ENCODE peak calls at places on chromosomes 6 and 20, in eight cellular contexts. Q is effector memory CD4-positive, alpha-beta T cell; A is transverse colon; F is upper lobe of right lung; N is heart right ventricle; V is fibroblast of lung; C is uterus; O is pancreas. G is an unnamed sample. For H3K36me3 and H3K4me1, the result is how much of the 10 kb centered on the place peaks cover.

GRCh38 chr20:20462185-20462584 is 94.3 kb downstream of the INSM1 start:
- DNase-seq in C (no peak), Q (no peak), N (no peak), O (no peak), A (no peak), F (no peak), V (no peak), G (no peak)

GRCh38 chr20:3749689-3750639 is 17.5 kb downstream of the HSPA12B start:
- DNase-seq in N (no peak), A (no peak), C (no peak), O (no peak), F (no peak), V (peak), Q (no peak), G (no peak)

GRCh38 chr6:163533443-163533842 is 118.9 kb downstream of the QKI start:
- DNase-seq in V (peak), N (no peak), C (no peak), Q (no peak), A (no peak), F (no peak), O (no peak), G (no peak)

GRCh38 chr20:56440346-56441007 is 27.9 kb upstream of the RTF2 start:
- DNase-seq in F (no peak), N (no peak), A (peak), Q (peak), C (no peak), V (peak), O (no peak), G (no peak)

GRCh38 chr6:17045581-17046322 is 56.1 kb upstream of the STMND1 start:
- DNase-seq in N (no peak), V (peak), C (no peak), A (no peak), O (no peak), Q (no peak), F (no peak), G (no peak)

GRCh38 chr20:22509090-22509938 is 75.1 kb downstream of the FOXA2 start:
- DNase-seq in A (no peak), O (no peak), N (no peak), C (no peak), Q (no peak), F (no peak), V (no peak), G (no peak)

GRCh38 chr6:3280091-3280490 is 21.3 kb downstream of the PSMG4 start:
- DNase-seq in O (no peak), F (no peak), Q (no peak), N (no peak), A (peak), C (peak), V (no peak), G (no peak)

GRCh38 chr6:6747371-6747770 is 158.9 kb downstream of the LY86 start:
- DNase-seq in F (no peak), V (no peak), A (no peak), O (no peak), N (no peak), C (no peak), Q (no peak), G (no peak)

GRCh38 chr6:160378218-160378617 is 30.0 kb downstream of the SLC22A3 start:
- DNase-seq in C (no peak), N (no peak), O (no peak), V (no peak), F (no peak), Q (no peak), A (no peak), G (no peak)

GRCh38 chr20:62518911-62519310 is 43.1 kb upstream of the GATA5 start:
- DNase-seq in A (no peak), C (no peak), Q (no peak), F (no peak), V (no peak), N (no peak), O (no peak), G (no peak)

GRCh38 chr20:4017051-4017702 is 1.8 kb upstream of the RNF24 start:
- DNase-seq in A (no peak), V (no peak), O (no peak), N (no peak), F (no peak), Q (no peak), C (no peak), G (no peak)

GRCh38 chr6:136890194-136890558 is 31.9 kb upstream of the SLC35D3 start:
- DNase-seq in N (no peak), V (no peak), C (no peak), Q (no peak), A (no peak), F (no peak), O (no peak), G (no peak)

GRCh38 chr20:61873651-61874420 is 191.8 kb downstream of the TAF4 start:
- DNase-seq in F (no peak), V (no peak), O (no peak), A (no peak), Q (no peak), N (no peak), C (no peak), G (peak)

GRCh38 chr6:75204959-75205775 is 686 bp downstream of the COL12A1 start:
- DNase-seq in A (peak), C (peak), Q (no peak), N (peak), F (peak), V (peak), O (no peak), G (peak)

GRCh38 chr6:152112503-152113261 is 305.2 kb downstream of the ESR1 start:
- DNase-seq in V (no peak), O (peak), C (no peak), F (peak), A (peak), N (peak), Q (no peak), G (peak)

GRCh38 chr6:38151580-38152500 is 332.3 kb downstream of the ZFAND3 start:
- DNase-seq in O (no peak), Q (no peak), F (peak), N (no peak), A (no peak), C (no peak), V (no peak), G (no peak)

GRCh38 chr6:4220619-4221018 is 85.2 kb upstream of the ECI2 start:
- DNase-seq in O (no peak), V (no peak), C (no peak), F (no peak), N (no peak), A (no peak), Q (no peak), G (no peak)

GRCh38 chr20:34709044-34709835 is 5.1 kb downstream of the TP53INP2 start:
- DNase-seq in F (peak), N (peak), C (peak), A (peak), O (peak), V (peak), Q (peak), G (peak)

GRCh38 chr20:10609276-10609675 is 64.5 kb downstream of the JAG1 start:
- DNase-seq in O (no peak), A (no peak), C (peak), N (peak), V (peak), Q (no peak), F (no peak), G (no peak)

GRCh38 chr20:5039255-5039657 is 37.9 kb upstream of the SLC23A2 start:
- DNase-seq in O (no peak), N (no peak), F (no peak), V (no peak), C (no peak), Q (peak), A (no peak), G (no peak)

GRCh38 chr20:11777861-11778570 is 139.7 kb upstream of the BTBD3 start:
- DNase-seq in O (no peak), C (no peak), V (peak), A (no peak), N (no peak), F (no peak), Q (no peak), G (no peak)

GRCh38 chr6:166862287-166862977 is 93.9 kb downstream of the RNASET2 start:
- DNase-seq in V (peak), A (no peak), C (no peak), F (no peak), Q (no peak), N (peak), O (no peak), G (no peak)

GRCh38 chr6:110367001-110367400 is 8.9 kb upstream of the METTL24 start:
- DNase-seq in O (no peak), N (no peak), A (no peak), C (no peak), F (no peak), Q (no peak), V (no peak), G (no peak)

GRCh38 chr6:48426636-48427035 is 315.6 kb upstream of the PTCHD4 start:
- DNase-seq in V (peak), O (no peak), C (no peak), Q (no peak), N (no peak), F (no peak), A (no peak), G (no peak)

GRCh38 chr6:13360671-13361540 is 32.6 kb upstream of the TBC1D7 start:
- DNase-seq in V (peak), Q (no peak), F (no peak), C (no peak), O (no peak), A (no peak), N (peak), G (no peak)

GRCh38 chr6:144286503-144287393 is 1.6 kb downstream of the UTRN start:
- DNase-seq in F (peak), N (peak), O (peak), A (peak), Q (no peak), C (peak), V (peak), G (peak)

GRCh38 chr20:709421-709820 is 33.8 kb upstream of the SCRT2 start:
- DNase-seq in Q (no peak), F (peak), A (no peak), O (no peak), N (peak), V (no peak), C (no peak), G (no peak)

GRCh38 chr6:15752820-15753219 is 90.0 kb upstream of the DTNBP1 start:
- DNase-seq in V (no peak), Q (no peak), F (no peak), O (no peak), A (no peak), N (no peak), C (no peak), G (no peak)

GRCh38 chr6:134840086-134840485 is 109.8 kb downstream of the ALDH8A1 start:
- DNase-seq in N (no peak), V (no peak), A (peak), Q (no peak), F (no peak), O (no peak), C (no peak), G (peak)

GRCh38 chr6:163329991-163330390 is 84.5 kb upstream of the QKI start:
- DNase-seq in A (no peak), N (no peak), V (peak), O (no peak), F (no peak), C (no peak), Q (no peak), G (no peak)

DNA sequence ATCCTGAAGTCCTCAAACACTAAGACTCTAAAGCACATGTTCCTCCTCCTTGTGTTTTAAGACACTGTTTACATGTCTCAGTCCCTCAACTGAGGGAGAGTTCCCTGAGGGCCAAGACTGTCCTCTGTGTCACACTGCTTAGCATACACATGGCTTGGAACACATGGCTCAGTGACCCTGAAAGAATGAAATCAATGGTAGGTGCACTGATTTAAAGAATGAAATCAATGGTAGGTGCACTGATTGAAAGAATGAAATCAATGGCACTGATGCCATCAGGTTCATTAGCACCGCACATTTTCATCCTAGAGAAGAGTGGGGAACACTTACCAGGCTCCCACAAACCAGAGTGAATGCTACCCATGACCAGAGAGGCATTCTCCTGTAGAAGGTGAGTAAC is 9.8 kb downstream of the TOMM34 start:
- DNase-seq in V (no peak), O (no peak), F (no peak), N (no peak), C (no peak), Q (no peak), A (no peak), G (no peak)
- H3K36me3 ChIP-seq in V (under half), O (under half), F (half or more), N (under half), C (under half), Q (half or more), A (under half), G (half or more)

GRCh38 chr20:51097334-51098176 is 74.6 kb upstream of the KCNG1 start:
- DNase-seq in O (no peak), Q (no peak), C (no peak), N (no peak), V (no peak), A (peak), F (no peak), G (no peak)

GRCh38 chr20:51095755-51096509 is 73.0 kb upstream of the KCNG1 start:
- DNase-seq in V (peak), C (no peak), A (no peak), O (no peak), Q (no peak), N (no peak), F (no peak), G (no peak)

GRCh38 chr20:51094221-51094620 is 71.3 kb upstream of the KCNG1 start:
- DNase-seq in Q (no peak), F (no peak), O (no peak), V (peak), A (no peak), N (no peak), C (no peak), G (no peak)

GRCh38 chr20:51093240-51093763 is 70.4 kb upstream of the KCNG1 start:
- DNase-seq in V (peak), N (no peak), C (no peak), A (no peak), O (no peak), Q (no peak), F (no peak), G (no peak)

GRCh38 chr20:51096571-51097267 is 73.8 kb upstream of the KCNG1 start:
- DNase-seq in F (no peak), O (no peak), N (no peak), A (peak), Q (no peak), V (no peak), C (no peak), G (no peak)
- H3K27ac ChIP-seq in F (no peak), O (no peak), N (no peak), A (peak), Q (no peak), V (no peak), C (no peak), G (no peak)

GRCh38 chr20:63737940-63738686 is 1.5 kb upstream of the SLC2A4RG start:
- DNase-seq in F (peak), V (no peak), Q (no peak), C (no peak), A (peak), O (peak), N (no peak), G (peak)
- H3K4me1 ChIP-seq in F (under half), V (under half), Q (under half), C (under half), A (half or more), O (under half), N (under half), G (under half)

DNA sequence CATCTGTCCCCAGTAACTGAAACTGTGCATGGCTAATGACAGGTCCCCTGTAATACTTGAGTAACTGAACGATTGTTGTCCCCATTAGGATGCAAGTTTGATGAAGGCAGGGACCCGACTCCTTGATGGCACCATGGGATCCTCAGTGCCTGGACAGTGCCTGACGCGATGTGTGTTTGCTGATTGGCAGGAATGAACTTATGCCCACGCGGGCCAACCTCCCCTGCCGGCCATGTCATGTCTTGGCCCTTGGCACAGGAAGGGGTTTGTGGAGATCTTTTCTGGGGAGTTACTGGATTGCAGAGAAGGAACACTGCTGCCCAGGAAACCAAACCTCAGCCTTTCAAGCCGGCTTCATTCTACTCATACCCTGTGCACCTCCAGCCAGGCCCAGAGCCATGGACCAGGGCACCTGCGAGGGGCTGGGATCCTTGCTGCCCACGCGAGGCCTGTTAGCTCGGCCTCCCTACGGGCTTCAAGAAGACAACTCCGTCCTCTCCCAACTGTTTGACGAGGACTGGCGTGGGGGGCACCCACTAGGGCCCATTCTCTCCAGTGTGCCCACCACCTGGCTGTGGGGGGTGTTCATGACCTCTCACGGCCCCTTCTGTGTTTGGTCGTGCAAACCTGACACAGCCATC is 147.8 kb downstream of the ZMYND8 start:
- DNase-seq in V (no peak), O (no peak), A (no peak), C (no peak), Q (no peak), N (no peak), F (no peak), G (no peak)
- H3K36me3 ChIP-seq in V (under half), O (under half), A (under half), C (under half), Q (under half), N (under half), F (half or more), G (half or more)